ENCODE peak calls at places on chromosomes 7 and 10, in six cellular contexts. S, L, W, N, A and O are unnamed samples.

GRCh38 chr7:118801366-118801765 is 576.9 kb downstream of the ANKRD7 start:
- DNase-seq in S (no peak), L (no peak), W (no peak), N (no peak), A (no peak), O (no peak)

GRCh38 chr10:127034790-127035189 is 129.6 kb downstream of the DOCK1 start:
- DNase-seq in S (no peak), L (no peak), W (no peak), N (no peak), A (no peak), O (no peak)

GRCh38 chr7:151233111-151233701 is 923 bp downstream of the CHPF2 start:
- DNase-seq in S (peak), L (peak), W (no peak), N (peak), A (peak), O (peak)

GRCh38 chr10:114359041-114359952 is 45.0 kb downstream of the AFAP1L2 start:
- DNase-seq in S (no peak), L (no peak), W (no peak), N (no peak), A (no peak), O (no peak)

GRCh38 chr10:59019603-59020002 is 156.8 kb upstream of the PHYHIPL start:
- DNase-seq in S (no peak), L (no peak), W (no peak), N (no peak), A (no peak), O (no peak)

GRCh38 chr7:22331704-22332103 is 25.2 kb downstream of the RAPGEF5 start:
- DNase-seq in S (no peak), L (no peak), W (no peak), N (no peak), A (no peak), O (no peak)

GRCh38 chr10:110510730-110511129 is 13.0 kb downstream of the DUSP5 start:
- DNase-seq in S (no peak), L (no peak), W (no peak), N (no peak), A (no peak), O (no peak)

GRCh38 chr10:12945709-12946359 is 55.7 kb downstream of the CCDC3 start:
- DNase-seq in S (no peak), L (no peak), W (no peak), N (no peak), A (peak), O (peak)

GRCh38 chr7:75650062-75650461 is 88.7 kb downstream of the HIP1 start:
- DNase-seq in S (no peak), L (no peak), W (no peak), N (no peak), A (no peak), O (no peak)

GRCh38 chr10:79191951-79192676 is 123.3 kb downstream of the ZMIZ1 start:
- DNase-seq in S (no peak), L (no peak), W (no peak), N (no peak), A (no peak), O (no peak)

GRCh38 chr10:79193694-79194382 is 125.1 kb downstream of the ZMIZ1 start:
- DNase-seq in S (no peak), L (peak), W (no peak), N (peak), A (no peak), O (peak)

GRCh38 chr10:79190740-79191261 is 122.0 kb downstream of the ZMIZ1 start:
- DNase-seq in S (no peak), L (no peak), W (no peak), N (no peak), A (no peak), O (peak)

GRCh38 chr10:79195091-79195923 is 126.5 kb downstream of the ZMIZ1 start:
- DNase-seq in S (peak), L (peak), W (peak), N (peak), A (peak), O (peak)

GRCh38 chr10:79192677-79193003 is 123.9 kb downstream of the ZMIZ1 start:
- DNase-seq in S (no peak), L (no peak), W (no peak), N (peak), A (peak), O (no peak)
- H3K4me3 ChIP-seq in S (no peak), L (no peak), W (no peak), N (no peak), A (no peak), O (no peak)

GRCh38 chr10:102796407-102797176 is 40.6 kb downstream of the CYP17A1 start:
- DNase-seq in S (no peak), L (peak), W (no peak), N (no peak), A (peak), O (no peak)
- H3K4me3 ChIP-seq in S (no peak), L (peak), W (no peak), N (no peak), A (no peak), O (no peak)

DNA sequence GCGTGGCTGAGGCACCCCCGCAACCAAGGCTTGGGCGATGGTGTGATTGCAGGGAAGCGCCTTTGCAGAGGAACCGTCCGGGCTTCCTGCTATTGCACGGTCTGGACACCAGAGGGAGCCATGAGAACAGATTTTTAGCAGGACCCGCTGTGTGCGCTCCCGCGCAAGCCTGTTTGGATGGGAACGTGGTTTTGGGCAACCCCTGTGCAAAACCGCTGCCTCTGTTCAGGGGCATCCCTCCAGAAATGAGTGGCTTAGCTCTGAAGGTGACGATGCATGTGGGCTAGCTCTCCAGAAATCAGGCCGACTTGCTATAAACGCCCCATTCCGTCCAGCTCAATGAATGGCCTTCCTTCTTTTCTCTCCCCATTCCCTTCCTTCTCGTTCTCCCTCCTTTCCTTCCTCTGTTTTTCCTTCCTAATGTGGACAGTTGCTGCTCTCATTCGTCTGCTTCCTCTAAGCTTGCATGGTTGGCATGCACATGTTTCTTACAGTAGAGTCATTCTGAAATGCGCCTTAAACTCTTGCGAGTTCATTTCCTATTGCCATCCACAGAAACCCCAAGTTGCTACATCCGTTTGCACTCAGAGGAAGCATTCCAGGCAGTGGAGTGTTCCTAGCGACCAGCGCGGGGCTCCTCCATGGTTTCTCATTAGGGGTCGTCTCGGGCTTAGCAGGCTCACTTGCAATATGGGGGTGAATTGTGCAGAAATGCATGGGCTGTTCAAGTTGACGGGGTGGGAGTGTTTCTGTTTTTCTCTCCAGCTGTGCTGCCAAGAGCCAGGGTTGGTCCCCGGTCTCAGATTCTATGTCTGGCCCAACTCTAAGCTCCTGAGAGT is 302.5 kb upstream of the GALNT17 start:
- DNase-seq in S (no peak), L (peak), W (no peak), N (peak), A (peak), O (peak)
- H3K4me3 ChIP-seq in S (peak), L (no peak), W (no peak), N (peak), A (no peak), O (no peak)

GRCh38 chr10:89888647-89889046 is 187.3 kb downstream of the KIF20B start:
- DNase-seq in S (no peak), L (no peak), W (no peak), N (no peak), A (no peak), O (no peak)

GRCh38 chr10:89889610-89890009 is 188.2 kb downstream of the KIF20B start:
- DNase-seq in S (no peak), L (no peak), W (no peak), N (no peak), A (no peak), O (no peak)

GRCh38 chr10:89891006-89891405 is 189.6 kb downstream of the KIF20B start:
- DNase-seq in S (no peak), L (no peak), W (no peak), N (no peak), A (no peak), O (no peak)

GRCh38 chr10:89887406-89887805 is 186.0 kb downstream of the KIF20B start:
- DNase-seq in S (no peak), L (no peak), W (no peak), N (no peak), A (no peak), O (no peak)

GRCh38 chr10:89887830-89888229 is 186.4 kb downstream of the KIF20B start:
- DNase-seq in S (no peak), L (no peak), W (no peak), N (no peak), A (no peak), O (no peak)
- H3K4me3 ChIP-seq in S (no peak), L (no peak), W (no peak), N (no peak), A (no peak), O (no peak)